ENCODE peak calls at places on chromosomes 12 and 14, in six cellular contexts. Y is lower lobe of right lung; W is effector memory CD4-positive, alpha-beta T cell; M is tibial nerve; V is A549; G is heart left ventricle. N is an unnamed sample. For H3K9me3, the result is how much of the 10 kb centered on the place peaks cover.

GRCh38 chr12:24600559-24600958 is 348.3 kb downstream of the BCAT1 start:
- DNase-seq in G (no peak), V (no peak), W (no peak), M (no peak), Y (no peak), N (no peak)

GRCh38 chr14:77039285-77040058 is 11.0 kb upstream of the IRF2BPL start:
- DNase-seq in M (no peak), G (no peak), Y (no peak), V (no peak), W (no peak), N (peak)

GRCh38 chr12:77847060-77847541 is 16.4 kb downstream of the NAV3 start:
- DNase-seq in Y (no peak), M (no peak), W (no peak), G (no peak), V (no peak), N (no peak)

GRCh38 chr12:45259732-45260480 is 44.0 kb downstream of the ANO6 start:
- DNase-seq in G (no peak), M (no peak), Y (no peak), W (no peak), V (peak), N (no peak)

GRCh38 chr12:17588968-17589367 is 501.0 kb downstream of the RERGL start:
- DNase-seq in Y (no peak), V (peak), G (no peak), M (no peak), W (no peak), N (no peak)

GRCh38 chr12:113328368-113328889 is 6.5 kb downstream of the SLC8B1 start:
- DNase-seq in M (no peak), V (no peak), Y (no peak), W (no peak), G (no peak), N (no peak)

GRCh38 chr12:120140603-120141002 is 24.1 kb upstream of the RAB35 start:
- DNase-seq in G (no peak), V (no peak), Y (no peak), M (no peak), W (no peak), N (no peak)

GRCh38 chr14:99722741-99723140 is 38.6 kb downstream of the CYP46A1 start:
- DNase-seq in G (no peak), W (no peak), M (no peak), Y (no peak), V (no peak), N (peak)

GRCh38 chr14:95040723-95041476 is 116.4 kb downstream of the DICER1 start:
- DNase-seq in V (peak), M (no peak), G (no peak), Y (no peak), W (no peak), N (no peak)

GRCh38 chr14:104460920-104461651 is 118.5 kb upstream of the C14orf180 start:
- DNase-seq in V (no peak), M (no peak), Y (peak), W (no peak), G (no peak), N (no peak)

GRCh38 chr14:99026471-99026870 is 245.5 kb downstream of the BCL11B start:
- DNase-seq in G (no peak), W (no peak), M (no peak), Y (no peak), V (peak), N (peak)

GRCh38 chr14:104223101-104223809 is 84.9 kb downstream of the KIF26A start:
- DNase-seq in W (no peak), V (no peak), G (peak), Y (peak), M (no peak), N (no peak)

GRCh38 chr14:34982421-34983147 is at the start of gene SRP54:
- DNase-seq in M (peak), G (peak), V (peak), W (peak), Y (peak), N (peak)

GRCh38 chr14:105343194-105343593 is 28.6 kb downstream of the PACS2 start:
- DNase-seq in M (no peak), W (no peak), Y (no peak), G (no peak), V (no peak), N (no peak)

GRCh38 chr14:66649515-66649914 is 141.6 kb downstream of the GPHN start:
- DNase-seq in W (no peak), V (no peak), Y (no peak), G (no peak), M (no peak), N (no peak)

GRCh38 chr12:95951515-95951914 is 8.4 kb downstream of the AMDHD1 start:
- DNase-seq in Y (no peak), V (no peak), M (no peak), W (no peak), G (no peak), N (no peak)

GRCh38 chr12:116164263-116164817 is 113.2 kb downstream of the MED13L start:
- DNase-seq in G (no peak), Y (no peak), V (no peak), M (no peak), W (no peak), N (no peak)

DNA sequence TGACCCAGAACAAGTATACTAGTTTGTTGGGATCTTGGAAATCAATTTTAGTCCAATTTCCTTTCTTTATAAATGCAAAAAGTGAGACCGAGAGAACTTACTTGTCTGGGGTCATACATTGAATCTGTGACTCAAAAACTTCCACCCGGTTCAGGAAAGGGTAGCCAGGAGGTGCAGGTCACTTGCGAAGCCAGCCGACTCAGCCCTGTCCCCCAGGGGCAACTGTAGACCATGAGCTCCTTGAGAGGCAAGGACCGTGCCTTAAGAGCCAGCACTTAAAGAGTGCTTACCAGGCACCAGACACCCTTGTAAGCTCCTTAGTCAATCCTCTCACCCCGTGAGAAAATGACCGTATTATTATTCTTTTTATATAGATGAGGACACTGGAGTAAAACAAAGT is 505 bp upstream of the BCDIN3D start:
- DNase-seq in Y (no peak), M (no peak), W (no peak), V (no peak), G (no peak), N (no peak)
- H3K27ac ChIP-seq in Y (peak), M (peak), W (peak), V (peak), G (peak), N (peak)

DNA sequence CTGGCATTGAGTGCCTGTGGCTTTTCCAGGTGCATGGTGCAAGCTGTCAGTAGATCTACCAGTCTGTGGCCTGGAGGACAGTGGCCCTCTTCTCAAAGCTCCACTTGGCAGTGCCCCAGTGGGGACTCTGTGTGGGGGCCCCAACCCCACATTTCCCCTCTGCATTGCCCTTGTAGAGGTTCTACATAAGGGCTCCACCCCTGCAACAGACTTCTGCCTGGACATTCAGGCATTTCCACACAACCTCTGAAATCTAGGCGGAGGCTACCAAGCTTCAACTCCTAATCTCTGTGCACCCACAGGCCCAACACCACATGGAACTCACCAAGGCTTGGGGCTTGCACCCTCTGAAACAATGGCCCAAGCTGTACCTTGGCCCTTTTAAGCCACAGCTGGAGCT is 102.7 kb upstream of the PLEKHG7 start:
- DNase-seq in W (no peak), Y (no peak), M (no peak), G (no peak), V (no peak), N (no peak)
- H3K9me3 ChIP-seq in W (under half), Y (under half), M (under half), G (under half), V (half or more), N (under half)

GRCh38 chr14:51328089-51328941 is 88.3 kb downstream of the TMX1 start:
- DNase-seq in G (peak), V (peak), Y (no peak), W (no peak), M (no peak), N (no peak)
- H3K27ac ChIP-seq in G (peak), V (peak), Y (peak), W (no peak), M (peak), N (peak)

DNA sequence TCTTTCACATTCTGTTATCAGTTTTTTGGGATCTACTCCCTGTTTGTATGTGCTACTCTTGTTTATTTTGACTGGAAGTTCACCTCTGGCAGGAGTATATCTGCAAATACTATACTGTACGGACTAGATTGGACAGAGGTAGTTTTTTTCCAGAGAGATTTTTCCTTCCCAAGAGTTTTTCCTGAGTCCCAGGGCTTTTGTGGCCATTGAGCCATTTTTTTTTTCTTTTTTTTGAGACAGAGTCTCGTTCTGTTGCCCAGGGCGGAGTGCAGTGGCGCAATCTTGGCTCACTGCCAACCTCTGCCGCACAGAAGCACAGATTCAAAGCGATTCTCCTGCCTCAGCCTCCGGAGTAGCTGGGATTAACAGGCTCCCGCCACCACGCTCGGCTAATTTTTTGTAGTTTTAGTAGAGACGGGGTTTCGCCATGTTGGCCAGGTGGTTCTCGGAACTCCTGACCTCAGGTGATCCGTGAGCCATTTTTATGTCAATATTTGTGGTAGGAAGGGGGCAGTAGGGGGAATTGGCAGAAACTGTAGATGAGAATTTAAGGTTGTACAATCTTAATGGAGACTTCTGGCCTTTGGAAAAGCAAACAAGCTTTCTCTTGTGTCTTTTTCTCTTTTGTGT is 19.4 kb downstream of the KTN1 start:
- DNase-seq in V (peak), M (no peak), G (peak), Y (peak), W (no peak), N (peak)
- H3K9me3 ChIP-seq in V (under half), M (under half), G (under half), Y (under half), W (under half), N (under half)

GRCh38 chr12:100555722-100556121 is 17.8 kb upstream of the GAS2L3 start:
- DNase-seq in G (no peak), V (no peak), W (no peak), Y (no peak), M (no peak), N (no peak)
- H3K27ac ChIP-seq in G (no peak), V (no peak), W (no peak), Y (no peak), M (peak), N (no peak)

GRCh38 chr14:53744846-53745245 is 211.8 kb downstream of the BMP4 start:
- DNase-seq in Y (no peak), W (no peak), G (no peak), M (no peak), V (no peak), N (no peak)

GRCh38 chr14:53751650-53752049 is 205.0 kb downstream of the BMP4 start:
- DNase-seq in V (no peak), G (peak), M (no peak), Y (no peak), W (no peak), N (no peak)

GRCh38 chr14:53748691-53749090 is 207.9 kb downstream of the BMP4 start:
- DNase-seq in W (no peak), G (no peak), Y (no peak), M (no peak), V (no peak), N (no peak)
- H3K9me3 ChIP-seq in W (under half), G (under half), Y (under half), M (under half), V (under half), N (under half)